ENCODE peak calls at places on chromosomes 12 and 14, in four cellular contexts. One of them, this sample, is unnamed.

GRCh38 chr14:80844872-80845271 is 96.7 kb downstream of the CEP128 start:
- DNase-seq in GM12891: no peak
- DNase-seq in HepG2: no peak
- DNase-seq in K562: no peak
- DNase-seq in this sample: no peak

GRCh38 chr14:89911018-89911919 is 43.3 kb downstream of the EFCAB11 start:
- DNase-seq in HepG2: peak; percentile 91
- DNase-seq in GM12891: no peak
- DNase-seq in K562: no peak
- DNase-seq in this sample: no peak

GRCh38 chr14:76537912-76538647 is 162.1 kb downstream of the ESRRB start:
- DNase-seq in GM12891: no peak
- DNase-seq in K562: no peak
- DNase-seq in HepG2: no peak
- DNase-seq in this sample: no peak

GRCh38 chr14:91926131-91926890 is 21.2 kb downstream of the FBLN5 start:
- DNase-seq in GM12891: no peak
- DNase-seq in K562: no peak
- DNase-seq in HepG2: no peak
- DNase-seq in this sample: no peak

GRCh38 chr14:69648480-69649414 is 37.4 kb downstream of the SUSD6 start:
- DNase-seq in GM12891: no peak
- DNase-seq in HepG2: peak; percentile 83
- DNase-seq in K562: no peak
- DNase-seq in this sample: no peak

GRCh38 chr12:24232531-24232930 is 283.1 kb upstream of the SOX5 start:
- DNase-seq in K562: no peak
- DNase-seq in HepG2: no peak
- DNase-seq in GM12891: no peak
- DNase-seq in this sample: no peak

GRCh38 chr14:68748260-68748659 is 44.6 kb downstream of the ZFP36L1 start:
- DNase-seq in K562: peak; percentile 35
- DNase-seq in HepG2: no peak
- DNase-seq in GM12891: no peak
- DNase-seq in this sample: no peak

GRCh38 chr14:75794615-75795038 is 133.6 kb downstream of the TTLL5 start:
- DNase-seq in K562: no peak
- DNase-seq in GM12891: no peak
- DNase-seq in HepG2: peak; percentile 9
- DNase-seq in this sample: no peak

GRCh38 chr14:77222546-77223225 is 41.1 kb downstream of the TMEM63C start:
- DNase-seq in K562: no peak
- DNase-seq in GM12891: no peak
- DNase-seq in HepG2: no peak
- DNase-seq in this sample: no peak

GRCh38 chr12:13135336-13136178 is 32.1 kb upstream of the GSG1 start:
- DNase-seq in GM12891: no peak
- DNase-seq in HepG2: no peak
- DNase-seq in K562: peak; percentile 9
- DNase-seq in this sample: no peak

GRCh38 chr12:575948-576612 is 87.2 kb downstream of the NINJ2 start:
- DNase-seq in HepG2: peak; percentile 79
- DNase-seq in K562: peak; percentile 86
- DNase-seq in GM12891: peak; percentile 96
- DNase-seq in this sample: peak; percentile 94

GRCh38 chr12:57046392-57046791 is 3.5 kb downstream of the MYO1A start:
- DNase-seq in GM12891: no peak
- DNase-seq in K562: no peak
- DNase-seq in HepG2: no peak
- DNase-seq in this sample: no peak

GRCh38 chr12:33245459-33245858 is 194.2 kb downstream of the SYT10 start:
- DNase-seq in GM12891: no peak
- DNase-seq in HepG2: no peak
- DNase-seq in K562: no peak
- DNase-seq in this sample: no peak

GRCh38 chr14:66111891-66112290 is 374.3 kb upstream of the CCDC196 start:
- DNase-seq in HepG2: no peak
- DNase-seq in K562: no peak
- DNase-seq in GM12891: no peak
- DNase-seq in this sample: no peak

GRCh38 chr12:103948746-103949406 is 16.8 kb upstream of the TDG start:
- DNase-seq in K562: no peak
- DNase-seq in HepG2: no peak
- DNase-seq in GM12891: no peak
- DNase-seq in this sample: no peak

DNA sequence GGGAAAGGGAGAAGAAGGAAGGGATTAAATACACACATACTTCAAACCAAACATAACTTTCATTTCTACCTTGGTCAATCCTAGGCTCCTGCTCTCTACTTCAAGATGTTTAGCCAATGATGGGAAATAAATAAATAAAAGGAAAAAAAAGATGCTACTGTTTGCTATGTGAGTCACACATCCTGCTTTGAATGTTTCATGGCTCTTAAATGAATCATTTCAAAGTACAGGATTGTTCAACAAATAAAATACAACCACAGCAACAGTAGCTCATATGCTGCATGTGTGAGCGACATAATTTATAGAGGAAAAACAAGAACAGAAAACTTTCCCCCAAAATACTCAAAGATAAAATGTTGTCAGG is 54.3 kb upstream of the NPFF start:
- DNase-seq in K562: no peak
- DNase-seq in GM12891: no peak
- DNase-seq in HepG2: peak; percentile 56
- DNase-seq in this sample: no peak
- TF ChIP-seq TAF1 in K562: no peak
- TF ChIP-seq TAF1 in GM12891: no peak
- TF ChIP-seq TAF1 in HepG2: no peak
- TF ChIP-seq TAF1 in this sample: no peak

GRCh38 chr12:4900327-4900726 is 9.4 kb upstream of the KCNA1 start:
- DNase-seq in GM12891: no peak
- DNase-seq in K562: no peak
- DNase-seq in HepG2: no peak
- DNase-seq in this sample: no peak
- TF ChIP-seq TAF1 in GM12891: no peak
- TF ChIP-seq TAF1 in K562: no peak
- TF ChIP-seq TAF1 in HepG2: no peak
- TF ChIP-seq TAF1 in this sample: no peak

GRCh38 chr12:132081423-132081822 is 62.7 kb downstream of the DDX51 start:
- DNase-seq in K562: no peak
- DNase-seq in GM12891: no peak
- DNase-seq in HepG2: no peak
- DNase-seq in this sample: no peak

GRCh38 chr12:132079695-132080094 is 64.4 kb downstream of the DDX51 start:
- DNase-seq in GM12891: no peak
- DNase-seq in K562: no peak
- DNase-seq in HepG2: no peak
- DNase-seq in this sample: no peak

GRCh38 chr12:132083731-132084641 is 60.1 kb downstream of the DDX51 start:
- DNase-seq in K562: peak; percentile 100
- DNase-seq in HepG2: peak; percentile 91
- DNase-seq in GM12891: peak; percentile 99
- DNase-seq in this sample: peak; percentile 99

GRCh38 chr12:132089407-132089910 is 54.7 kb downstream of the DDX51 start:
- DNase-seq in GM12891: no peak
- DNase-seq in K562: no peak
- DNase-seq in HepG2: no peak
- DNase-seq in this sample: no peak

DNA sequence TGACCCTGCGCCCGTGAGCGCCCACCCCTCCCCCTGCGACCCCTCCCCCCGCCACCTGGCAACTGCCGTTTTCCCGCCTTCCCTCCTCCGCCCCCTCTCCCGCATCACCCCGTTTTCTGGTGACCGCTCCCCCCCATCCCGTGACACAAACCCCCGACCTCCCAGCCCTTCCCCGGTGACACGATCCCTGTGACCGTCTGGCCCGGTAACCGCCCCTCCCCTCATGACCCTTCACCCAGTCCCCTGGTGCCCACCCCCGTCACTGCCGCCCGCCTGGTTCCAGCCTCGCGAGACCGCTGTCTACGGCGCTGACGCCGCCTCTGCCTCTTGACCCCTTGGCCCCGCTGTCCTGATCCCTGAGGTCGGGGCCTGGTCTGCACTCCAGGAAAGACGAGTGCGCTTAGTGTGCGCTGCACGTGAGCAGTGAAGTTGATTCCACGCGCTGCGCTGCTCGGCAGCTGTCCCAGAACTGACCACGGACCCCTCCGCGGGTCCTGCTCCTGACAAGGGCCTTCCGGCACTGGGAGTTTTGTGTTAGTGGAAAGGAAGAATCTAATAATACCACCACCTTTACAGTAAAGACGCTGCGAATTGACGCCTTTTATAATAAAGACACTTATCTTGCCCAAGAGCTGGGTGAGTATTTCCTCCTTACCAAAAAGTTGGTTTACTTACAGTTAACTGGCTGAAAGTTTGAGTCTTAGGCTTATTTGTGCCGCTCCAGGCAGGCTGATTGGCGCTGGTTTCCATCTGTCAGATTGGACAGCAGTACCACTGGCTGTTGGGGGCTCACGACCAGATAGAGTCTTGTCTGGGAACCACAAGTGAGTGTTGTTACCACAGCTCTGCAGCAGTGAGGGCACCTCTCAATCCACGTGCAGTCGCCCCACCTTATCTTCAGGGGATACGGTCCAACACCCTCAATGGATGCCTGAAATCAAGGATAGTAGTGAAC is 59.2 kb downstream of the DDX51 start:
- DNase-seq in HepG2: peak; percentile 84
- DNase-seq in GM12891: no peak
- DNase-seq in K562: peak; percentile 90
- DNase-seq in this sample: peak; percentile 57
- TF ChIP-seq TAF1 in HepG2: no peak
- TF ChIP-seq TAF1 in GM12891: no peak
- TF ChIP-seq TAF1 in K562: peak; percentile 17
- TF ChIP-seq TAF1 in this sample: peak; percentile 15

GRCh38 chr14:104595911-104596450 is 8.6 kb downstream of the TMEM179 start:
- DNase-seq in K562: no peak
- DNase-seq in HepG2: no peak
- DNase-seq in GM12891: peak; percentile 16
- DNase-seq in this sample: peak; percentile 13

GRCh38 chr14:104593710-104594121 is 10.9 kb downstream of the TMEM179 start:
- DNase-seq in GM12891: no peak
- DNase-seq in HepG2: no peak
- DNase-seq in K562: no peak
- DNase-seq in this sample: no peak

GRCh38 chr14:104596451-104596918 is 8.1 kb downstream of the TMEM179 start:
- DNase-seq in HepG2: no peak
- DNase-seq in K562: no peak
- DNase-seq in GM12891: peak; percentile 21
- DNase-seq in this sample: peak; percentile 14

GRCh38 chr14:104594310-104595046 is 10.1 kb downstream of the TMEM179 start:
- DNase-seq in HepG2: no peak
- DNase-seq in K562: no peak
- DNase-seq in GM12891: no peak
- DNase-seq in this sample: no peak

DNA sequence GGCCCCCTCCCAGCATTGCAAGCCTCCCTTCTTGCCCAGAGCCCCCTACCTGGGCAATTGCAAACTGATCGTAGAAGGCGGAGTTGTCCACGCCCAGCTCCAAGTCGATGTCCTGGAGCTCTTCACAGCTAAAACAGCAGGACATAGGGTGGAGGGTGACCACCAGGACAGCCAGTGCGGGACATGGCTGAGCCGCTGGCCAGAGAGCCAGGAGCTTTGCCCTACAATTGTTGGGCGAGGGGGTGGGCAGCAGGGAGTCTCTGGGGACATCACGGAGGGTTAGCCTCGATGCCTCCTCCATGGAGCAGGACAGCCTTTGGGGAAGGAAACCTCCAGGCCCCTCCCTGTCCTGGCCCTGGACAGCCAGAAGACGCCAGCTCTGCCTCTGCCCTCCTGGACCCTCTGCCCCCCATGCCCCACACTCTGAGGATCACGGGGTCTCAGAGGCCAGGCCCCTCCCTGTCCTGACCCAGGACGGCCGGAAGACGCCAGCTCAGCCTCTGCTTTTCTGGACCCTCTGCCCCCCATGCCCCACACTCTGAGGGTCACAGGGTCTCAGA is 9.4 kb downstream of the TMEM179 start:
- DNase-seq in HepG2: no peak
- DNase-seq in K562: no peak
- DNase-seq in GM12891: no peak
- DNase-seq in this sample: no peak
- TF ChIP-seq TAF1 in HepG2: no peak
- TF ChIP-seq TAF1 in K562: no peak
- TF ChIP-seq TAF1 in GM12891: no peak
- TF ChIP-seq TAF1 in this sample: no peak

GRCh38 chr12:106757623-106758348 is 16.7 kb upstream of the RIC8B start:
- DNase-seq in GM12891: no peak
- DNase-seq in HepG2: peak; percentile 32
- DNase-seq in K562: no peak
- DNase-seq in this sample: no peak

GRCh38 chr12:106754331-106754730 is 20.2 kb upstream of the RIC8B start:
- DNase-seq in K562: no peak
- DNase-seq in HepG2: no peak
- DNase-seq in GM12891: no peak
- DNase-seq in this sample: no peak

GRCh38 chr12:106750524-106750923 is 24.0 kb upstream of the RIC8B start:
- DNase-seq in K562: no peak
- DNase-seq in GM12891: no peak
- DNase-seq in HepG2: no peak
- DNase-seq in this sample: no peak

GRCh38 chr12:106758349-106758951 is 16.0 kb upstream of the RIC8B start:
- DNase-seq in GM12891: no peak
- DNase-seq in HepG2: no peak
- DNase-seq in K562: no peak
- DNase-seq in this sample: no peak

GRCh38 chr12:106753526-106753925 is 21.0 kb upstream of the RIC8B start:
- DNase-seq in K562: no peak
- DNase-seq in HepG2: no peak
- DNase-seq in GM12891: peak; percentile 48
- DNase-seq in this sample: peak; percentile 56
- TF ChIP-seq TAF1 in K562: no peak
- TF ChIP-seq TAF1 in HepG2: no peak
- TF ChIP-seq TAF1 in GM12891: no peak
- TF ChIP-seq TAF1 in this sample: no peak

GRCh38 chr14:100340454-100340813 is 17.3 kb downstream of the SLC25A47 start:
- DNase-seq in K562: no peak
- DNase-seq in GM12891: no peak
- DNase-seq in HepG2: no peak
- DNase-seq in this sample: no peak

GRCh38 chr14:100336618-100337530 is 13.7 kb downstream of the SLC25A47 start:
- DNase-seq in K562: no peak
- DNase-seq in HepG2: no peak
- DNase-seq in GM12891: no peak
- DNase-seq in this sample: peak; percentile 19

GRCh38 chr14:100341301-100342031 is 18.3 kb downstream of the SLC25A47 start:
- DNase-seq in HepG2: no peak
- DNase-seq in GM12891: no peak
- DNase-seq in K562: no peak
- DNase-seq in this sample: no peak

GRCh38 chr14:100342195-100342594 is 19.1 kb downstream of the SLC25A47 start:
- DNase-seq in HepG2: no peak
- DNase-seq in K562: no peak
- DNase-seq in GM12891: no peak
- DNase-seq in this sample: no peak

GRCh38 chr14:100339757-100340453 is 16.8 kb downstream of the SLC25A47 start:
- DNase-seq in HepG2: no peak
- DNase-seq in GM12891: no peak
- DNase-seq in K562: no peak
- DNase-seq in this sample: no peak
- TF ChIP-seq TAF1 in HepG2: no peak
- TF ChIP-seq TAF1 in GM12891: no peak
- TF ChIP-seq TAF1 in K562: no peak
- TF ChIP-seq TAF1 in this sample: no peak